ENCODE peak calls at places on chromosomes 13 and 19, in four cellular contexts. One of them, this sample, is unnamed.

GRCh38 chr13:29924951-29925350 is 74.5 kb upstream of the UBL3 start:
- DNase-seq in SK-N-SH: no peak
- DNase-seq in H1: no peak
- DNase-seq in HepG2: no peak
- DNase-seq in this sample: no peak

GRCh38 chr19:15251749-15252397 is 19.6 kb upstream of the EPHX3 start:
- DNase-seq in SK-N-SH: peak
- DNase-seq in H1: peak
- DNase-seq in HepG2: peak
- DNase-seq in this sample: peak

GRCh38 chr13:51938454-51938853 is 72.8 kb downstream of the ATP7B start:
- DNase-seq in SK-N-SH: no peak
- DNase-seq in H1: no peak
- DNase-seq in HepG2: no peak
- DNase-seq in this sample: no peak

GRCh38 chr13:73168226-73168992 is 109.6 kb downstream of the KLF5 start:
- DNase-seq in SK-N-SH: no peak
- DNase-seq in H1: no peak
- DNase-seq in HepG2: no peak
- DNase-seq in this sample: no peak

GRCh38 chr19:5281588-5281987 is 59.0 kb downstream of the PTPRS start:
- DNase-seq in SK-N-SH: peak
- DNase-seq in H1: no peak
- DNase-seq in HepG2: no peak
- DNase-seq in this sample: peak

GRCh38 chr19:11381535-11382369 is 2.4 kb downstream of the EPOR start:
- DNase-seq in SK-N-SH: peak
- DNase-seq in H1: no peak
- DNase-seq in HepG2: no peak
- DNase-seq in this sample: peak

GRCh38 chr13:112781287-112781686 is 91.4 kb downstream of the ATP11A start:
- DNase-seq in SK-N-SH: peak
- DNase-seq in H1: no peak
- DNase-seq in HepG2: no peak
- DNase-seq in this sample: no peak

GRCh38 chr19:45103200-45103624 is 10.2 kb downstream of the PPP1R37 start:
- DNase-seq in SK-N-SH: no peak
- DNase-seq in H1: no peak
- DNase-seq in HepG2: no peak
- DNase-seq in this sample: no peak

GRCh38 chr19:24003537-24003936 is 83.5 kb upstream of the ZNF254 start:
- DNase-seq in SK-N-SH: no peak
- DNase-seq in H1: no peak
- DNase-seq in HepG2: no peak
- DNase-seq in this sample: no peak

GRCh38 chr13:91078093-91078679 is 269.3 kb upstream of the MIR17HG start:
- DNase-seq in SK-N-SH: peak
- DNase-seq in H1: no peak
- DNase-seq in HepG2: no peak
- DNase-seq in this sample: no peak

GRCh38 chr19:17358395-17358794 is 18.7 kb downstream of the PLVAP start:
- DNase-seq in SK-N-SH: no peak
- DNase-seq in H1: no peak
- DNase-seq in HepG2: no peak
- DNase-seq in this sample: no peak
- TF ChIP-seq POLR2AphosphoS5 in SK-N-SH: no peak
- TF ChIP-seq POLR2AphosphoS5 in H1: no peak
- TF ChIP-seq POLR2AphosphoS5 in HepG2: no peak
- TF ChIP-seq POLR2AphosphoS5 in this sample: no peak

GRCh38 chr13:95477187-95477586 is 75.3 kb upstream of the CLDN10 start:
- DNase-seq in SK-N-SH: no peak
- DNase-seq in H1: no peak
- DNase-seq in HepG2: no peak
- DNase-seq in this sample: no peak
- TF ChIP-seq EP300 in SK-N-SH: no peak
- TF ChIP-seq EP300 in H1: no peak
- TF ChIP-seq EP300 in HepG2: no peak
- TF ChIP-seq EP300 in this sample: no peak

GRCh38 chr19:4115050-4115817 is 8.7 kb downstream of the MAP2K2 start:
- DNase-seq in SK-N-SH: peak
- DNase-seq in H1: no peak
- DNase-seq in HepG2: no peak
- DNase-seq in this sample: peak
- TF ChIP-seq POLR2AphosphoS5 in SK-N-SH: no peak
- TF ChIP-seq POLR2AphosphoS5 in H1: no peak
- TF ChIP-seq POLR2AphosphoS5 in HepG2: no peak
- TF ChIP-seq POLR2AphosphoS5 in this sample: no peak

GRCh38 chr19:58572818-58573657 is at the start of gene MZF1:
- DNase-seq in SK-N-SH: peak
- DNase-seq in H1: peak
- DNase-seq in HepG2: peak
- DNase-seq in this sample: peak
- TF ChIP-seq EP300 in SK-N-SH: no peak
- TF ChIP-seq EP300 in H1: no peak
- TF ChIP-seq EP300 in HepG2: peak
- TF ChIP-seq EP300 in this sample: peak

GRCh38 chr13:41645313-41645712 is 188.0 kb downstream of the RGCC start:
- DNase-seq in SK-N-SH: no peak
- DNase-seq in H1: no peak
- DNase-seq in HepG2: peak
- DNase-seq in this sample: no peak
- TF ChIP-seq POLR2AphosphoS5 in SK-N-SH: no peak
- TF ChIP-seq POLR2AphosphoS5 in H1: no peak
- TF ChIP-seq POLR2AphosphoS5 in HepG2: no peak
- TF ChIP-seq POLR2AphosphoS5 in this sample: peak

DNA sequence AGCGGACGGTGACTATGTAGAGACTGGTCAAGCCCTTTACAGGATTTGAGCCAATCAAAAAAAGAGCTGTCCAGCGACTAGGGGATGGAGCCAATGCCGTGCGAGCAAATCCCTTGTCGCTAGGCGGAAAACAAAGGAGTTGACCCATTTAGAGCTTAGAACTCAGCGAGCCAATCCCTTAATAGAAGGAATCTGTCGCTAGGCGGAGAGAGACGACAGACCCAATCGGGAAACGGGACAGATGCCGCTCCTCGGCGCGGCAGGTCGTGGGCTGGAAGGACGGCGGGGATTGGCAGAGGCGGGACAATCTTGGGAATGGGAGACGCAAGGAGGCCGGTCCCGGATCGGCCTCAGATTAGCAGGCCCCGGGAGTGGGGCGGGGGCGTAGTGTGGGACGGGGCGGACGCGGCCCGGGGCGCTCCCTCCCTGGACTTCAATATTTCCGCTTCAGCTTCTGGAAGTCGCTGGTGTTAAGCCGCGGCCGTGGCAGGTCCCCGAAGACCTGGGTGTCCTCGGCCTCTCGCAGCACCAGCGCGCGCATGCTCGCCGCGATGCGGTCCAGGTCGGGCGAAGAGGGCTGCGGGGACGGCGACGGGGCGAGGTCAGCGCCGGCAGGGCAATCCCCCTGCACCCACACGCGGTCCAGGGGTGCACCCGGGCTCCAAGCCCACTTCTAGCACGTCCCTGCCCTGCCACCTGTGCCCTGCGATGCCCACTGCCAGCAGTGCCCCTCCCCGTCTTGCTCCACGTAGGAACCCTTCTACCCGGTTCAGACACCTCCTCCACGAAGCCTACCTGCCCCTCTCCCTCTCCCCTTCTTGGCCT is 2.3 kb upstream of the PNKP start:
- DNase-seq in SK-N-SH: peak
- DNase-seq in H1: peak
- DNase-seq in HepG2: peak
- DNase-seq in this sample: peak
- TF ChIP-seq EP300 in SK-N-SH: peak
- TF ChIP-seq EP300 in H1: no peak
- TF ChIP-seq EP300 in HepG2: no peak
- TF ChIP-seq EP300 in this sample: no peak

GRCh38 chr13:37295046-37295445 is 189.6 kb upstream of the CSNK1A1L start:
- DNase-seq in SK-N-SH: no peak
- DNase-seq in H1: no peak
- DNase-seq in HepG2: no peak
- DNase-seq in this sample: no peak
- TF ChIP-seq POLR2AphosphoS5 in SK-N-SH: no peak
- TF ChIP-seq POLR2AphosphoS5 in H1: no peak
- TF ChIP-seq POLR2AphosphoS5 in HepG2: no peak
- TF ChIP-seq POLR2AphosphoS5 in this sample: no peak

GRCh38 chr13:111317042-111317550 is 3.3 kb upstream of the TEX29 start:
- DNase-seq in SK-N-SH: no peak
- DNase-seq in H1: no peak
- DNase-seq in HepG2: no peak
- DNase-seq in this sample: no peak
- TF ChIP-seq EP300 in SK-N-SH: no peak
- TF ChIP-seq EP300 in H1: no peak
- TF ChIP-seq EP300 in HepG2: no peak
- TF ChIP-seq EP300 in this sample: no peak

This sample was measured in transverse colon.